ENCODE peak calls at places on chromosomes 2 and 18, in nine cellular contexts. X, G, B, Y, E, Q, U, S and K are unnamed samples.
A peak's percentile ranks its signal among the peaks of the same experiment; 100 is the strongest.

GRCh38 chr2:55422876-55423275 is 3.2 kb upstream of the CCDC88A start:
- DNase-seq in X (no peak), G (no peak), B (no peak), Y (no peak), E (no peak), Q (no peak), U (no peak), S (no peak), K (no peak)

GRCh38 chr2:179239194-179239593 is 25.4 kb downstream of the SESTD1 start:
- DNase-seq in X (no peak), G (peak; percentile 88), B (no peak), Y (peak; percentile 25), E (no peak), Q (no peak), U (no peak), S (no peak), K (no peak)

GRCh38 chr18:63301458-63301857 is 18.1 kb downstream of the BCL2 start:
- DNase-seq in X (no peak), G (no peak), B (no peak), Y (no peak), E (no peak), Q (no peak), U (no peak), S (no peak), K (no peak)

GRCh38 chr2:226794751-226795171 is 4.9 kb downstream of the IRS1 start:
- DNase-seq in X (no peak), G (no peak), B (no peak), Y (peak; percentile 61), E (no peak), Q (no peak), U (no peak), S (no peak), K (no peak)

GRCh38 chr2:45541450-45541849 is 69.6 kb downstream of the SRBD1 start:
- DNase-seq in X (no peak), G (no peak), B (no peak), Y (no peak), E (no peak), Q (no peak), U (no peak), S (peak; percentile 53), K (no peak)

GRCh38 chr2:27776696-27777095 is 5.2 kb downstream of the MRPL33 start:
- DNase-seq in X (no peak), G (no peak), B (no peak), Y (no peak), E (no peak), Q (no peak), U (no peak), S (no peak), K (no peak)

GRCh38 chr2:188852752-188853151 is 121.4 kb upstream of the COL3A1 start:
- DNase-seq in X (no peak), G (no peak), B (no peak), Y (no peak), E (no peak), Q (no peak), U (peak; percentile 20), S (no peak), K (no peak)

GRCh38 chr2:68458962-68459361 is 8.1 kb downstream of the FBXO48 start:
- DNase-seq in X (no peak), G (no peak), B (no peak), Y (no peak), E (no peak), Q (no peak), U (no peak), S (no peak), K (no peak)

GRCh38 chr2:175181877-175182308 is 383 bp upstream of the ATP5MC3 start:
- DNase-seq in X (no peak), G (no peak), B (no peak), Y (no peak), E (no peak), Q (no peak), U (no peak), S (no peak), K (no peak)

GRCh38 chr2:175183674-175184073 is 2.2 kb upstream of the ATP5MC3 start:
- DNase-seq in X (no peak), G (no peak), B (no peak), Y (no peak), E (no peak), Q (no peak), U (no peak), S (no peak), K (no peak)

GRCh38 chr2:175180701-175181103 is 808 bp downstream of the ATP5MC3 start:
- DNase-seq in X (peak; percentile 52), G (peak; percentile 58), B (no peak), Y (peak; percentile 40), E (no peak), Q (peak; percentile 58), U (no peak), S (peak; percentile 67), K (no peak)

GRCh38 chr2:175176624-175177023 is 4.9 kb downstream of the ATP5MC3 start:
- DNase-seq in X (no peak), G (no peak), B (no peak), Y (no peak), E (no peak), Q (no peak), U (no peak), S (no peak), K (no peak)

DNA sequence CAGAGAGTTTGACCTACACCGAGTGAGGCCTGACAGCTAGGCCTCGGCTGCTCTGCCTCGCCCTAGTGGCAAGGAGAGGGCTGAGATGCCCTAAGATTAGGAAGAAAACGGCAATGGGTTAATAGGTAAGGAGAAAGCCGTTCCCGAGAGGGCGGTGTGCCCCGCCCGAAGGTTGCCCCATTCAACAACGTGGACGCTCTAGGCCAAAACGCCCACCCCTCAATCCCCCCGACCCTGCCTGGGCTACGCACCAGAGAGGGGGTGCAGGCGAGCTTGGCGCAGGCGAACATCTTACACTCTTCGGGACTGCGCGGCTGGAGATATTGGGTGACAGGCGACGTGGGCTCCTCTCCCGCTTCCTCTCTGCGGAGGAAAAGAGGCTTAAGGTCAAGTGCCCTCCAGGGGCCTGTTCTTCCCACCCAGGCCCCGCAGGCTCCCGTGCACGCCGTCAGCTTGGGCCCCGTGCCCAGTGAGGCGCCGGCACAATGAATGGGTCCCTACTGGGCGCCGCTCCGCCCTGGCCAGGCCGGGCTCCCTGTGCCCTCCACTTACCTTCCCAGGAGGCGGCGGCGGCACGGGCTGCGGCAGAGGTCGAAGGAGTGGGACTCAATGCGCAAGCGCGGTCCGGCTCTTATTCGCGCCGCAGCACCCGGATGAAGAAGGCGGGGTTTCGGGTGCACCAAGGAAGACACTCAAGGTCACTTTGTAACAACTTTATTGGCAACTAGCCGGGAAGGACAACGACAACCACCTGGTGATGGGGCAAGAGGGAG is at the start of gene ATP5MC3:
- DNase-seq in X (peak; percentile 92), G (peak; percentile 96), B (peak; percentile 94), Y (peak; percentile 97), E (peak; percentile 91), Q (peak; percentile 96), U (peak; percentile 90), S (peak; percentile 98), K (peak; percentile 96)
- TF ChIP-seq CTCF in X (no peak), G (peak; percentile 43), B (no peak), Y (no peak), E (no peak), Q (peak; percentile 43), U (no peak), S (no peak), K (no peak)

GRCh38 chr2:127084611-127085031 is 22.3 kb downstream of the BIN1 start:
- DNase-seq in X (no peak), G (no peak), B (no peak), Y (no peak), E (no peak), Q (no peak), U (no peak), S (no peak), K (no peak)

GRCh38 chr2:127085260-127085666 is 21.7 kb downstream of the BIN1 start:
- DNase-seq in X (no peak), G (no peak), B (no peak), Y (no peak), E (peak; percentile 42), Q (peak; percentile 38), U (no peak), S (no peak), K (no peak)

GRCh38 chr2:127081826-127082633 is 24.9 kb downstream of the BIN1 start:
- DNase-seq in X (no peak), G (no peak), B (no peak), Y (no peak), E (no peak), Q (peak; percentile 61), U (no peak), S (no peak), K (no peak)

GRCh38 chr2:127082974-127083373 is 24.0 kb downstream of the BIN1 start:
- DNase-seq in X (no peak), G (no peak), B (no peak), Y (no peak), E (no peak), Q (no peak), U (no peak), S (no peak), K (no peak)

GRCh38 chr2:127083819-127084503 is 23.0 kb downstream of the BIN1 start:
- DNase-seq in X (peak; percentile 86), G (no peak), B (peak; percentile 92), Y (no peak), E (no peak), Q (peak; percentile 68), U (peak; percentile 95), S (peak; percentile 96), K (peak; percentile 96)
- TF ChIP-seq EP300 in X (no peak), G (no peak), B (no peak), Y (no peak), E (no peak), Q (no peak), U (no peak), S (no peak), K (no peak)

DNA sequence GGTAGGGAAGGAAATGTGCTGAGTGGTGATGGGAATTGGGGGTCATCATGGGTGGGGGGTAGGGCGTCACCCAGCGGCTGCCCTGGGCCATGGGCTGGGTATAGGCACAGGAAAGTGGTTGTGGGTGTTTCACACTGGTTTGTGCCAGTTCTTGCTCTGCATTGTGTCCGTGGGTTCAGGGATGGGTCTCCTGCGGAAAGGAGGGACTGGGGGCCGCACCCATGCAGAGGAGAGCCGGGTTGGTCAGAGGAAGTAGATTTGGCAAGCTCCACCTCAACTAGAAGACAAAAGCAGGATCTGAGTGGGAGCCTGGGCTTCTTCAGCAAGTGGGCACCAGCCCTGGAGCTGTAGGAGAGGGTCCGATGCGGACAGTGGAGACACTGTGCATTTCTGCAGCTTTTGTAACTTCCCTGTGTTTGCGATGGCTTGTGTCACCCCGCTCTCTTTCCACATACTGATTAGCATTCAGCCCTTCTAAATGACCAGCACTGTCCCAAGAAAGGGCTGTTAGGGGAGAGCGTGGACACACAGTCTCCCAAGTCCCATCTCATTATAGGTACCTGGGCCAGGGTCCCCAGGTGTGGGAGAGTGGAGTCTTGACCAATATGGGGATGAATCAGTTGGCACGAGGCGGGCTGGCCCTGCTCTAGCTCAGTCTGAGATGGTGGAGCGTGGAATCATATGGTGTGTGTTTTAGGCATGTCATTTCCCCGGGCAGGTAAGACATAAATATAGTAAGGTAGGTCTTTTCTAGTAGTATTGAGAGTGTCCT is 67.2 kb downstream of the LRRFIP1 start:
- DNase-seq in X (no peak), G (no peak), B (peak; percentile 70), Y (no peak), E (no peak), Q (no peak), U (no peak), S (peak; percentile 69), K (no peak)
- TF ChIP-seq CTCF in X (no peak), G (no peak), B (no peak), Y (no peak), E (peak; percentile 36), Q (no peak), U (no peak), S (no peak), K (no peak)

GRCh38 chr2:239454507-239454906 is 53.7 kb upstream of the HDAC4 start:
- DNase-seq in X (no peak), G (no peak), B (no peak), Y (no peak), E (no peak), Q (no peak), U (no peak), S (no peak), K (no peak)

GRCh38 chr2:239456940-239457339 is 56.1 kb upstream of the HDAC4 start:
- DNase-seq in X (peak; percentile 3), G (no peak), B (peak; percentile 31), Y (no peak), E (no peak), Q (no peak), U (no peak), S (no peak), K (peak; percentile 79)

GRCh38 chr2:239459056-239459455 is 58.2 kb upstream of the HDAC4 start:
- DNase-seq in X (peak; percentile 2), G (no peak), B (peak; percentile 40), Y (no peak), E (no peak), Q (no peak), U (no peak), S (peak; percentile 50), K (peak; percentile 72)

GRCh38 chr2:239457586-239458445 is 57.0 kb upstream of the HDAC4 start:
- DNase-seq in X (peak; percentile 4), G (no peak), B (peak; percentile 42), Y (no peak), E (no peak), Q (no peak), U (no peak), S (no peak), K (peak; percentile 64)

DNA sequence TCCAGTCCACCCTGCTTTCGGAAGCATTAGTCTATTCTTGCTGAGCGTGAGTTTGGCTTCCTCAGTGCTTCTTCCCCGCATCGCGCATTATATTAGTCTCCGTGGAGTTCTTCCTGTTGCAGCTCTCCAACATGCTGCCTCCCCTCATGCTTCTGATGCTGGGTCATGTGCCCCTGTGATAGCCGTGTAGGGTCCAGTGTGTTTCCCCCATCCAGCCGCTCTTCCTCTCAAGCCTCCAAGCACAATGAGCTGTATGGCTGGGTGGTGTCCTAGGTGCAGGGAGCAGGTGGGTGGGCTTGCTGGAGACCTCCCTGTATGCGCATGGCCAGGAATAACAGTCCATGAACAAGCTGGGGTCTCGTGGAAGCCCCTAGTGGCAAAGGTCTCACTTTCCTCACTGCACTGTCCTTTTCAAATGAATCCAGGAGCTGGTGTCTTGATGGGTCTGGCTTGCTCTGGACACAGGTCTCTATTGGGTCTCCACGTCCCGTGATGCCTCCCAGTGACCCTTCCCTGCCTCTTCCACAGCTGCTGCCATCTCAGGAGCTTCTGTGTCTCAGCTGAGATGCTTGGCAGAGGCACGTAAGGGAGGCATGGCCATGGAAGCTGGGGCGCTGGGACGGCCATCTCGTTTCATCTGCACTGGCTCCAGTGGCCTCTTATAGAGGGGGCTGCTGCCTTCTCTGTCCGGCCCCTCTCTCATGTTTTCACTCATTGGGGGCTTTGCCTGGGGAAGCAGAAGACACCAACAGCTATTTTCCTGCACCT is 54.8 kb upstream of the HDAC4 start:
- DNase-seq in X (peak; percentile 2), G (no peak), B (peak; percentile 45), Y (no peak), E (no peak), Q (no peak), U (no peak), S (no peak), K (peak; percentile 77)
- TF ChIP-seq EP300 in X (no peak), G (no peak), B (no peak), Y (no peak), E (no peak), Q (no peak), U (no peak), S (no peak), K (no peak)